ENCODE peak calls at places on chromosomes 7 and 10, in six cellular contexts. Q, M, O, Z, Y and R are unnamed samples.

GRCh38 chr10:124296121-124296812 is 122.5 kb downstream of the OAT start:
- DNase-seq in Q (no peak), M (no peak), O (no peak), Z (no peak), Y (peak), R (no peak)

GRCh38 chr10:28652101-28652500 is 25.2 kb upstream of the BAMBI start:
- DNase-seq in Q (no peak), M (no peak), O (no peak), Z (no peak), Y (no peak), R (no peak)

GRCh38 chr10:69629897-69630650 is at the start of gene FAM241B:
- DNase-seq in Q (peak), M (peak), O (peak), Z (peak), Y (peak), R (peak)

GRCh38 chr7:5755704-5756131 is 25.7 kb downstream of the RNF216 start:
- DNase-seq in Q (peak), M (peak), O (no peak), Z (no peak), Y (no peak), R (no peak)

GRCh38 chr10:60663850-60664249 is 114.4 kb upstream of the CDK1 start:
- DNase-seq in Q (no peak), M (peak), O (peak), Z (no peak), Y (no peak), R (no peak)

GRCh38 chr10:18144928-18145327 is 4.7 kb downstream of the CACNB2 start:
- DNase-seq in Q (peak), M (peak), O (peak), Z (no peak), Y (no peak), R (no peak)

GRCh38 chr7:16951483-16952080 is 69.8 kb upstream of the AGR3 start:
- DNase-seq in Q (peak), M (peak), O (no peak), Z (no peak), Y (no peak), R (no peak)

GRCh38 chr10:23694921-23695824 is 256.3 kb downstream of the OTUD1 start:
- DNase-seq in Q (no peak), M (no peak), O (peak), Z (no peak), Y (peak), R (no peak)

GRCh38 chr10:13787015-13787421 is 200.3 kb downstream of the PRPF18 start:
- DNase-seq in Q (peak), M (peak), O (peak), Z (no peak), Y (peak), R (no peak)

GRCh38 chr7:66505531-66506451 is 122.9 kb upstream of the KCTD7 start:
- DNase-seq in Q (no peak), M (peak), O (no peak), Z (peak), Y (no peak), R (no peak)

GRCh38 chr10:22374489-22375126 is 29.3 kb downstream of the SPAG6 start:
- DNase-seq in Q (no peak), M (no peak), O (no peak), Z (no peak), Y (no peak), R (no peak)

GRCh38 chr7:99097730-99098129 is 46.2 kb downstream of the SMURF1 start:
- DNase-seq in Q (no peak), M (no peak), O (no peak), Z (no peak), Y (no peak), R (no peak)

GRCh38 chr10:89738551-89739209 is 37.3 kb downstream of the KIF20B start:
- DNase-seq in Q (no peak), M (no peak), O (no peak), Z (no peak), Y (no peak), R (no peak)

GRCh38 chr10:120555436-120556163 is 98.6 kb downstream of the PLPP4 start:
- DNase-seq in Q (no peak), M (no peak), O (no peak), Z (no peak), Y (no peak), R (no peak)

GRCh38 chr7:130893441-130893894 is 159.5 kb upstream of the KLF14 start:
- DNase-seq in Q (peak), M (peak), O (no peak), Z (no peak), Y (no peak), R (no peak)

GRCh38 chr7:124796771-124797170 is 31.2 kb upstream of the GPR37 start:
- DNase-seq in Q (no peak), M (no peak), O (no peak), Z (no peak), Y (no peak), R (no peak)

GRCh38 chr10:118810796-118811195 is 56.0 kb upstream of the CACUL1 start:
- DNase-seq in Q (no peak), M (no peak), O (no peak), Z (no peak), Y (no peak), R (no peak)

GRCh38 chr7:114663502-114663901 is 248.9 kb downstream of the FOXP2 start:
- DNase-seq in Q (no peak), M (peak), O (no peak), Z (no peak), Y (no peak), R (no peak)

GRCh38 chr7:22712999-22713398 is 14.0 kb upstream of the IL6 start:
- DNase-seq in Q (no peak), M (no peak), O (no peak), Z (no peak), Y (no peak), R (no peak)

GRCh38 chr10:14670551-14671240 is 104.0 kb downstream of the FAM107B start:
- DNase-seq in Q (peak), M (no peak), O (no peak), Z (no peak), Y (peak), R (no peak)

GRCh38 chr7:39539816-39540215 is 26.4 kb upstream of the YAE1 start:
- DNase-seq in Q (no peak), M (no peak), O (no peak), Z (no peak), Y (no peak), R (no peak)

GRCh38 chr10:12006671-12007070 is 35.9 kb downstream of the UPF2 start:
- DNase-seq in Q (no peak), M (no peak), O (no peak), Z (no peak), Y (no peak), R (no peak)

GRCh38 chr7:23242321-23242720 is 4.3 kb upstream of the GPNMB start:
- DNase-seq in Q (peak), M (peak), O (no peak), Z (no peak), Y (no peak), R (no peak)

GRCh38 chr10:132102071-132102716 is 36.4 kb downstream of the JAKMIP3 start:
- DNase-seq in Q (no peak), M (no peak), O (peak), Z (peak), Y (peak), R (peak)

GRCh38 chr7:96921231-96921630 is 84.1 kb upstream of the DLX6 start:
- DNase-seq in Q (no peak), M (peak), O (no peak), Z (no peak), Y (no peak), R (no peak)

GRCh38 chr7:34138483-34138882 is 233.1 kb downstream of the BMPER start:
- DNase-seq in Q (no peak), M (no peak), O (no peak), Z (no peak), Y (no peak), R (no peak)

GRCh38 chr7:132402096-132402495 is 174.2 kb downstream of the PLXNA4 start:
- DNase-seq in Q (no peak), M (no peak), O (no peak), Z (no peak), Y (no peak), R (no peak)

GRCh38 chr10:12656518-12657142 is 307.3 kb downstream of the CAMK1D start:
- DNase-seq in Q (peak), M (peak), O (no peak), Z (no peak), Y (no peak), R (no peak)

GRCh38 chr7:116597384-116597783 is 72.5 kb downstream of the CAV1 start:
- DNase-seq in Q (no peak), M (no peak), O (no peak), Z (no peak), Y (no peak), R (no peak)

GRCh38 chr7:116595063-116595462 is 70.2 kb downstream of the CAV1 start:
- DNase-seq in Q (no peak), M (peak), O (no peak), Z (no peak), Y (no peak), R (no peak)

GRCh38 chr7:116598846-116599245 is 73.2 kb upstream of the MET start:
- DNase-seq in Q (no peak), M (no peak), O (no peak), Z (no peak), Y (no peak), R (no peak)

GRCh38 chr7:116601426-116601825 is 70.6 kb upstream of the MET start:
- DNase-seq in Q (no peak), M (no peak), O (no peak), Z (no peak), Y (no peak), R (no peak)

DNA sequence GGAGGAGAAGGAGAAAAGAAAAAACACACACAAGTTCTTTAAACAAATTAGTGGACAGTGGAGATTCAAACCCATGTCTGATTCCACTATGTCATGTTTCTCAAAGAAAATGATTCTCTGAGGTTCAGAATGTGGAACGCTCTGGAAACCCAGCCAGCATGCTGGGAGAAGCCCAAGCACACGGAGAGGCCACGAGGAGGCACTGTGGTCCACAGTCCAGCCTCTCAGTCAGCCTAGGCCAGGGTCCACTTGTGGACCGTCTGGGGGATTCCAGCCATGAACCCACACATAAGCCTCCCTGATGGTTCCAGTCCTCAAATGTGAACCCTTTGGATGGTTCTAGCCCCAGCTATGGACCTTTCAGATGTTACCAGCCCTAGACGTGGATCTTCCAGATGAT is 73.4 kb downstream of the CAV1 start:
- DNase-seq in Q (peak), M (no peak), O (no peak), Z (no peak), Y (no peak), R (no peak)
- TF ChIP-seq CTCF in Q (peak), M (peak), O (no peak), Z (no peak), Y (peak), R (peak)

GRCh38 chr10:103739039-103739764 is 116.2 kb downstream of the SH3PXD2A start:
- DNase-seq in Q (peak), M (peak), O (no peak), Z (no peak), Y (no peak), R (no peak)

GRCh38 chr10:103734731-103735130 is 120.6 kb downstream of the SH3PXD2A start:
- DNase-seq in Q (no peak), M (no peak), O (no peak), Z (no peak), Y (no peak), R (no peak)

GRCh38 chr10:103736044-103736443 is 119.3 kb downstream of the SH3PXD2A start:
- DNase-seq in Q (no peak), M (peak), O (no peak), Z (no peak), Y (no peak), R (no peak)

GRCh38 chr10:103737735-103738367 is 117.5 kb downstream of the SH3PXD2A start:
- DNase-seq in Q (no peak), M (no peak), O (no peak), Z (no peak), Y (no peak), R (no peak)

GRCh38 chr10:103736763-103737162 is 118.6 kb downstream of the SH3PXD2A start:
- DNase-seq in Q (peak), M (peak), O (no peak), Z (no peak), Y (peak), R (no peak)
- TF ChIP-seq CTCF in Q (no peak), M (peak), O (no peak), Z (no peak), Y (peak), R (peak)

GRCh38 chr10:113015201-113015600 is 65.2 kb downstream of the TCF7L2 start:
- DNase-seq in Q (no peak), M (no peak), O (no peak), Z (no peak), Y (no peak), R (no peak)

GRCh38 chr10:113007343-113007771 is 57.3 kb downstream of the TCF7L2 start:
- DNase-seq in Q (no peak), M (no peak), O (no peak), Z (no peak), Y (no peak), R (no peak)

GRCh38 chr10:113007821-113008220 is 57.8 kb downstream of the TCF7L2 start:
- DNase-seq in Q (no peak), M (no peak), O (no peak), Z (no peak), Y (no peak), R (no peak)

GRCh38 chr10:113006656-113007342 is 56.8 kb downstream of the TCF7L2 start:
- DNase-seq in Q (no peak), M (no peak), O (no peak), Z (no peak), Y (no peak), R (no peak)

DNA sequence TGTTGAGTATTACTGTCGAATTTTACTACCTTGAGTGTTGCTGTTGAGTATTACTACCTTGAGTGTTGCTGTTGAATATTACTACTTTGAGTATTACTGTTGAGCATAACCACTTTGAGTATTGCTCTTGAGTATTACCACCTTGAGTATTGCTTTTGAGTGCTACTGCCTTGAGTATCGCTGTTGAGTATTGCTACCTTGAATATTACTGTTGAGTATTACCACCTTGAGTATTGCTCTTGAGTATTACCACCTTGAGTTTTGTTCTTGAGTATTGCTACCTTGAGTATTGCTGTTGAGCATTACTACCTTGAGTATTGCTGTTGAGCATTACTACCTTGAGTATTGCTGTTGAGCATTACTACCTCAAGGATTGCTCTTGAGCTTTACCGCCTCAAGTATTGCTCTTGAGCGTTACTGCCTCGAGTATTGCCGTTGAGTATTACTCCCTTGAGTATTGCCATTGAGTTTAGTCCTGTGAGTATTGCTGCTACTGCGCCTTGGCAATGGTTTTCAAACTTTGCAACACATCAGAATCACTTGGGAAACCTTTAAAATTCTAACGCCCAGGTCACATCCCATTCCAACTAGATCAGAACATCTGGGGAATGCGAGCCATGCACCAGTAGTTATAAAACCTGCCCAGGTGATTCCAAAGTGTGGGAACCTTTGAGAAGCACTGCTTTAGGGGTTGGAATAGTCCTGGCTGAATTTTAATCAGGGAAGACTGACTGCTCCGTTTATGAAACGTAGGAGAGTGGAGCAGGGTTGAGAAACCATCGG is 61.7 kb downstream of the TCF7L2 start:
- DNase-seq in Q (no peak), M (no peak), O (no peak), Z (no peak), Y (no peak), R (no peak)
- TF ChIP-seq CTCF in Q (no peak), M (no peak), O (no peak), Z (no peak), Y (no peak), R (no peak)

GRCh38 chr7:142030294-142030693 is 34.6 kb downstream of the MGAM start:
- DNase-seq in Q (peak), M (peak), O (no peak), Z (no peak), Y (no peak), R (no peak)
- TF ChIP-seq CTCF in Q (no peak), M (peak), O (no peak), Z (no peak), Y (peak), R (no peak)

GRCh38 chr7:139321071-139321745 is 19.9 kb upstream of the FMC1 start:
- DNase-seq in Q (peak), M (peak), O (no peak), Z (no peak), Y (peak), R (no peak)
- TF ChIP-seq CTCF in Q (peak), M (peak), O (no peak), Z (no peak), Y (peak), R (peak)

GRCh38 chr7:74174606-74175082 is 488 bp downstream of the EIF4H start:
- DNase-seq in Q (peak), M (peak), O (peak), Z (no peak), Y (peak), R (peak)
- TF ChIP-seq CTCF in Q (no peak), M (no peak), O (no peak), Z (no peak), Y (no peak), R (no peak)

GRCh38 chr10:111762114-111762513 is 421.5 kb downstream of the GPAM start:
- DNase-seq in Q (no peak), M (no peak), O (no peak), Z (no peak), Y (no peak), R (no peak)

GRCh38 chr10:111758593-111758992 is 425.0 kb downstream of the GPAM start:
- DNase-seq in Q (no peak), M (no peak), O (no peak), Z (no peak), Y (no peak), R (no peak)

GRCh38 chr10:111756541-111757061 is 427.0 kb downstream of the GPAM start:
- DNase-seq in Q (peak), M (peak), O (peak), Z (peak), Y (peak), R (peak)
- TF ChIP-seq CTCF in Q (peak), M (peak), O (peak), Z (peak), Y (peak), R (peak)

GRCh38 chr7:148105853-148106252 is 484.7 kb upstream of the C7orf33 start:
- DNase-seq in Q (no peak), M (no peak), O (no peak), Z (no peak), Y (no peak), R (no peak)

GRCh38 chr7:148107741-148108140 is 482.8 kb upstream of the C7orf33 start:
- DNase-seq in Q (no peak), M (no peak), O (no peak), Z (no peak), Y (no peak), R (no peak)

GRCh38 chr7:148114807-148115206 is 475.8 kb upstream of the C7orf33 start:
- DNase-seq in Q (no peak), M (no peak), O (no peak), Z (no peak), Y (no peak), R (no peak)

GRCh38 chr7:148108381-148108780 is 482.2 kb upstream of the C7orf33 start:
- DNase-seq in Q (no peak), M (no peak), O (no peak), Z (no peak), Y (no peak), R (no peak)

DNA sequence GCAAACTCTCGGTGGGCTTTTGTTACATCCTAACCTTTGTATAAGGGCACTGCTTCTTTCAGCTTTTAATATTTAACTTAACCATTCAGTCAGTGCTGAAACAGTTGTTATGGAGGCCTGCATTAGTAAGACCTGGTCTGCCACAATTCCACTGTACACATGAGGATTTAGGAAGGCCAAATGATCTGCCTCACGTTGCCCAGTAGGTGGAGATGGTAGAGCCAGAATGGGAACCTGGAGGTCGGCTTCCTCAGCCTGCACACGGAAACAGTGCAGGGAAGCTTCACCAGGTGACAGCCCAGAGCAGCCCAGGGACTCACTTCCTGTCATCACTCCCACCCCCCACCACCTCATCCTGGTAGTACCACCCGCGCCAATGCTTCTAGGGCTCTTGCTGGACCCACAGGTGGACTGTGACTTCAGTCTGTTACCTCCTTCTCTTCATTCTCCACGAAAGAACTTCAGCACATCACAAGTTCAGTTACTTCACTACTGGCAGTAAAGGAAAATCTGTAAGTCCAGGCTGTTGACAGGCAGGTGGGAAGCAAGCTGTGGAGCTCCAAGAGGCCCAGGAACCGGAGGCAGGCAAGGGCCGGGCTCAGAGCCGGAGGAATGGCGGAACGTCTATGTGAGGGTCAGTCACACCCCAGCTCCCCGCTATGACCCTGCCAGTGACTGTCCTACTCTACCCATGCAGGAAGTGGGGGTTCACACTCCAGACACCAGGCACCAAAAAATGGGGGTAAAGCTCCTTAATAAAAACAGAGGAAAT is 480.3 kb upstream of the C7orf33 start:
- DNase-seq in Q (no peak), M (no peak), O (no peak), Z (no peak), Y (peak), R (no peak)
- TF ChIP-seq CTCF in Q (no peak), M (no peak), O (no peak), Z (peak), Y (peak), R (peak)